ENCODE peak calls at places on chromosomes 16 and 17, in four cellular contexts. Q is ovary, F is LNCaP clone FGC, W is lower leg skin. S is an unnamed sample.

GRCh38 chr16:733382-734207 is 6.7 kb downstream of the HAGHL start:
- DNase-seq in W (no peak), F (no peak), Q (peak; percentile 36), S (no peak)

GRCh38 chr17:29084476-29085148 is 41.7 kb downstream of the PIPOX start:
- DNase-seq in W (no peak), F (peak; percentile 10), Q (no peak), S (peak; percentile 12)

GRCh38 chr17:6710317-6710716 is 2.9 kb downstream of the SLC13A5 start:
- DNase-seq in Q (no peak), F (no peak), W (no peak), S (no peak)

GRCh38 chr17:37598145-37598544 is 11.1 kb downstream of the SYNRG start:
- DNase-seq in W (no peak), Q (no peak), F (no peak), S (no peak)

GRCh38 chr16:83994087-83994486 is 26.0 kb downstream of the NECAB2 start:
- DNase-seq in Q (no peak), W (no peak), F (no peak), S (peak; percentile 84)

GRCh38 chr16:48112603-48113400 is 43.0 kb downstream of the ABCC12 start:
- DNase-seq in F (no peak), Q (no peak), W (no peak), S (no peak)

GRCh38 chr17:31674717-31675349 is 184.2 kb downstream of the COPRS start:
- DNase-seq in Q (no peak), F (no peak), W (no peak), S (peak; percentile 63)

GRCh38 chr17:9929873-9930272 is 24.8 kb upstream of the RCVRN start:
- DNase-seq in F (no peak), W (no peak), Q (no peak), S (no peak)

GRCh38 chr17:28740406-28741357 is 3.1 kb upstream of the TRAF4 start:
- DNase-seq in F (no peak), Q (peak; percentile 29), W (no peak), S (no peak)

GRCh38 chr17:64145751-64146417 is 15.9 kb upstream of the ERN1 start:
- DNase-seq in W (peak; percentile 99), F (peak; percentile 100), Q (peak; percentile 97), S (peak; percentile 100)

GRCh38 chr17:74276051-74276476 is 2.0 kb downstream of the DNAI2 start:
- DNase-seq in W (no peak), Q (peak; percentile 78), F (no peak), S (peak; percentile 67)

GRCh38 chr16:88437367-88437964 is 15.6 kb upstream of the ZFPM1 start:
- DNase-seq in Q (peak; percentile 71), F (no peak), W (no peak), S (no peak)

GRCh38 chr16:89826531-89827382 is 1.5 kb upstream of the SPIRE2 start:
- DNase-seq in Q (no peak), F (no peak), W (no peak), S (no peak)

GRCh38 chr16:88809068-88809675 is 2.6 kb downstream of the APRT start:
- DNase-seq in W (no peak), Q (no peak), F (no peak), S (no peak)

GRCh38 chr17:34067009-34067408 is 188.1 kb upstream of the CCL2 start:
- DNase-seq in Q (no peak), W (no peak), F (no peak), S (no peak)

GRCh38 chr16:72932050-72932449 is 115.9 kb downstream of the ZFHX3 start:
- DNase-seq in Q (no peak), W (no peak), F (no peak), S (no peak)

GRCh38 chr16:67801889-67802288 is 4.5 kb downstream of the RANBP10 start:
- DNase-seq in F (no peak), W (no peak), Q (no peak), S (no peak)

GRCh38 chr17:42675348-42675983 is 1.3 kb downstream of the PLEKHH3 start:
- DNase-seq in Q (peak; percentile 79), W (no peak), F (no peak), S (no peak)

GRCh38 chr16:67882374-67883145 is 2.1 kb upstream of the NRN1L start:
- DNase-seq in F (no peak), W (no peak), Q (no peak), S (no peak)

GRCh38 chr16:67223992-67224391 is 2.9 kb upstream of the TMEM208 start:
- DNase-seq in Q (no peak), W (no peak), F (peak; percentile 46), S (no peak)

GRCh38 chr17:81365148-81365600 is 30.1 kb upstream of the BAHCC1 start:
- DNase-seq in W (no peak), F (peak; percentile 59), Q (peak; percentile 73), S (peak; percentile 72)

GRCh38 chr16:4614571-4615388 is at the start of gene UBALD1:
- DNase-seq in W (peak; percentile 81), F (peak; percentile 68), Q (peak; percentile 88), S (peak; percentile 71)

GRCh38 chr17:82858376-82859126 is 18.7 kb upstream of the ZNF750 start:
- DNase-seq in F (peak; percentile 88), W (no peak), Q (no peak), S (no peak)

GRCh38 chr17:55926276-55926995 is 175.6 kb downstream of the PCTP start:
- DNase-seq in Q (no peak), W (no peak), F (no peak), S (no peak)

GRCh38 chr16:89266521-89267134 is 49.1 kb downstream of the ZNF778 start:
- DNase-seq in Q (no peak), F (no peak), W (no peak), S (no peak)

GRCh38 chr16:48546774-48547173 is 63.2 kb downstream of the N4BP1 start:
- DNase-seq in F (peak; percentile 83), W (no peak), Q (no peak), S (no peak)

GRCh38 chr17:43104665-43105064 is 20.5 kb downstream of the BRCA1 start:
- DNase-seq in W (no peak), F (no peak), Q (no peak), S (no peak)

GRCh38 chr16:13517856-13518255 is 402.1 kb upstream of the ERCC4 start:
- DNase-seq in Q (no peak), W (no peak), F (no peak), S (no peak)

GRCh38 chr16:20879175-20880053 is 20.7 kb downstream of the DCUN1D3 start:
- DNase-seq in Q (no peak), W (no peak), F (no peak), S (peak; percentile 76)

GRCh38 chr16:84806256-84806889 is 13.4 kb upstream of the CRISPLD2 start:
- DNase-seq in W (peak; percentile 35), Q (no peak), F (no peak), S (peak; percentile 92)

GRCh38 chr16:11843206-11843605 is 8.1 kb downstream of the RSL1D1 start:
- DNase-seq in W (no peak), F (no peak), Q (no peak), S (no peak)

DNA sequence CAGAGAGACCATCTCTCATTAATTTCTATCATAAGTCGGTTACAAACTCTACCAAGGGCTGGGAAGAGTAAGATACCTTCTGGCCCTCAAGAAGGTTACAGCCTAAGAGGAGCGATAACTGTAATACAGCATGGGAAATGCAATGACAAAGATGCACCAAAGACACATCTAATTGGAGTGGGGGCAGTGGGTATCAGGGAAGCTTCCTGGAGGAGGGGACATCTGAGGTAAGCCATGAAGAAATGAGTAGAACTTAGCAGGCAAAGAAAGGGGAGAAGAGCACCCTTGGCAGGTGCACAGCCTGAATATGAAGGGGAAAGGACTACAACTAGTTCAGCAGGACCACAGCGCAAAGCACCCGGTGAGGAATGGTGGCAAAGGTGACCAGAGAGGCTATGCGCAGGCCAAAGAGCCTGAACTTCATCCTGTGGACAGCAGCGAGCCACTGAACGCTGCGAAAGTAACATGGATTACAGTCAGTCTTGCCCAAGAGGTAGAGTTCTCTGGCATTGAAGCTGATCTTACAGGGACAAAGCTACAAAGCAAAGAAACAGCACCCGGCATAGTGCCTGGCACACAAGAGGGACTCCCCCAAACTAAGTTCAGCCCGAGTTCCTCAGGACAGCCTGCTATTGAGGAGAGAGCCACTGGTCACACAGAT is 2.8 kb downstream of the TBC1D10B start:
- DNase-seq in W (no peak), Q (no peak), F (no peak), S (no peak)
- H3K4me3 ChIP-seq in W (no peak overlapping the region), Q (peak overlapping the region; percentile 72), F (no peak overlapping the region), S (peak overlapping the region; percentile 76)

GRCh38 chr17:53949473-53950090 is 126.9 kb downstream of the KIF2B start:
- DNase-seq in W (no peak), F (no peak), Q (no peak), S (no peak)

GRCh38 chr17:53950858-53951250 is 128.1 kb downstream of the KIF2B start:
- DNase-seq in F (no peak), Q (no peak), W (no peak), S (no peak)

GRCh38 chr17:53948323-53948722 is 125.6 kb downstream of the KIF2B start:
- DNase-seq in Q (no peak), W (no peak), F (no peak), S (no peak)

GRCh38 chr17:53950207-53950857 is 127.6 kb downstream of the KIF2B start:
- DNase-seq in Q (no peak), F (no peak), W (no peak), S (no peak)
- TF ChIP-seq CTCF in Q (no peak), F (peak; percentile 31), W (no peak), S (no peak)

GRCh38 chr16:87295661-87296531 is 21.3 kb downstream of the C16orf95 start:
- DNase-seq in W (no peak), F (no peak), Q (no peak), S (no peak)

GRCh38 chr16:87293990-87294389 is 23.2 kb downstream of the C16orf95 start:
- DNase-seq in Q (no peak), F (no peak), W (no peak), S (no peak)

GRCh38 chr16:87297918-87298631 is 19.1 kb downstream of the C16orf95 start:
- DNase-seq in Q (no peak), W (no peak), F (no peak), S (no peak)

GRCh38 chr16:87297407-87297806 is 19.8 kb downstream of the C16orf95 start:
- DNase-seq in Q (no peak), F (no peak), W (no peak), S (no peak)

GRCh38 chr16:87295259-87295658 is 21.9 kb downstream of the C16orf95 start:
- DNase-seq in W (no peak), Q (no peak), F (no peak), S (no peak)
- H3K4me3 ChIP-seq in W (no peak overlapping the region), Q (no peak overlapping the region), F (no peak overlapping the region), S (no peak overlapping the region)

GRCh38 chr16:29947897-29948296 is 14.0 kb upstream of the TMEM219 start:
- DNase-seq in Q (no peak), F (no peak), W (no peak), S (no peak)

GRCh38 chr16:29940656-29941055 is 14.6 kb upstream of the KCTD13 start:
- DNase-seq in Q (peak; percentile 10), F (no peak), W (no peak), S (peak; percentile 7)

GRCh38 chr16:29943846-29944669 is 17.8 kb upstream of the TMEM219 start:
- DNase-seq in W (peak; percentile 43), F (peak; percentile 89), Q (peak; percentile 68), S (peak; percentile 99)
- TF ChIP-seq CTCF in W (no peak), F (peak; percentile 28), Q (no peak), S (peak; percentile 43)

S was measured in astrocyte.